ENCODE peak calls at places on chromosomes 6 and 20, in eight cellular contexts. One of them, this sample, is unnamed.

GRCh38 chr6:48777411-48777810 is 666.4 kb upstream of the PTCHD4 start:
- DNase-seq in lower leg skin: no peak
- DNase-seq in fibroblast of the aortic adventitia: no peak
- DNase-seq in AG04450: no peak
- DNase-seq in CD8-positive, alpha-beta T cell: no peak
- DNase-seq in RWPE1: no peak
- DNase-seq in psoas muscle: no peak
- DNase-seq in endodermal cell: no peak
- DNase-seq in this sample: no peak

GRCh38 chr6:139161817-139162284 is 27.0 kb downstream of the HECA start:
- DNase-seq in psoas muscle: no peak
- DNase-seq in endodermal cell: no peak
- DNase-seq in RWPE1: no peak
- DNase-seq in fibroblast of the aortic adventitia: no peak
- DNase-seq in lower leg skin: no peak
- DNase-seq in AG04450: no peak
- DNase-seq in CD8-positive, alpha-beta T cell: peak; percentile 78
- DNase-seq in this sample: no peak

GRCh38 chr6:113529191-113529590 is 328.0 kb upstream of the MARCKS start:
- DNase-seq in endodermal cell: no peak
- DNase-seq in RWPE1: peak; percentile 19
- DNase-seq in lower leg skin: no peak
- DNase-seq in psoas muscle: no peak
- DNase-seq in fibroblast of the aortic adventitia: peak; percentile 30
- DNase-seq in AG04450: no peak
- DNase-seq in CD8-positive, alpha-beta T cell: no peak
- DNase-seq in this sample: no peak

GRCh38 chr20:31440012-31440659 is at the start of gene DEFB123:
- DNase-seq in endodermal cell: peak; percentile 52
- DNase-seq in AG04450: no peak
- DNase-seq in RWPE1: no peak
- DNase-seq in psoas muscle: no peak
- DNase-seq in CD8-positive, alpha-beta T cell: no peak
- DNase-seq in fibroblast of the aortic adventitia: no peak
- DNase-seq in lower leg skin: no peak
- DNase-seq in this sample: no peak

GRCh38 chr20:44648579-44648978 is 2.9 kb downstream of the ADA start:
- DNase-seq in psoas muscle: no peak
- DNase-seq in RWPE1: no peak
- DNase-seq in AG04450: no peak
- DNase-seq in CD8-positive, alpha-beta T cell: no peak
- DNase-seq in fibroblast of the aortic adventitia: no peak
- DNase-seq in endodermal cell: peak; percentile 76
- DNase-seq in lower leg skin: no peak
- DNase-seq in this sample: no peak

GRCh38 chr6:79750806-79751205 is 119.7 kb downstream of the SH3BGRL2 start:
- DNase-seq in fibroblast of the aortic adventitia: no peak
- DNase-seq in CD8-positive, alpha-beta T cell: no peak
- DNase-seq in AG04450: no peak
- DNase-seq in psoas muscle: no peak
- DNase-seq in endodermal cell: no peak
- DNase-seq in lower leg skin: no peak
- DNase-seq in RWPE1: no peak
- DNase-seq in this sample: no peak

GRCh38 chr6:84304881-84305280 is 77.4 kb upstream of the CEP162 start:
- DNase-seq in lower leg skin: no peak
- DNase-seq in psoas muscle: no peak
- DNase-seq in RWPE1: no peak
- DNase-seq in fibroblast of the aortic adventitia: no peak
- DNase-seq in endodermal cell: no peak
- DNase-seq in AG04450: no peak
- DNase-seq in CD8-positive, alpha-beta T cell: no peak
- DNase-seq in this sample: no peak

GRCh38 chr6:67496191-67496590 is 1138.9 kb upstream of the ADGRB3 start:
- DNase-seq in AG04450: no peak
- DNase-seq in CD8-positive, alpha-beta T cell: no peak
- DNase-seq in fibroblast of the aortic adventitia: no peak
- DNase-seq in psoas muscle: no peak
- DNase-seq in lower leg skin: no peak
- DNase-seq in RWPE1: no peak
- DNase-seq in endodermal cell: no peak
- DNase-seq in this sample: no peak

GRCh38 chr6:20319520-20320357 is 81.9 kb upstream of the E2F3 start:
- DNase-seq in AG04450: no peak
- DNase-seq in lower leg skin: no peak
- DNase-seq in psoas muscle: peak; percentile 20
- DNase-seq in CD8-positive, alpha-beta T cell: peak; percentile 91
- DNase-seq in RWPE1: no peak
- DNase-seq in endodermal cell: no peak
- DNase-seq in fibroblast of the aortic adventitia: no peak
- DNase-seq in this sample: no peak

GRCh38 chr6:139973602-139974373 is 599.3 kb upstream of the CITED2 start:
- DNase-seq in psoas muscle: no peak
- DNase-seq in CD8-positive, alpha-beta T cell: no peak
- DNase-seq in fibroblast of the aortic adventitia: peak; percentile 91
- DNase-seq in AG04450: peak; percentile 65
- DNase-seq in endodermal cell: no peak
- DNase-seq in lower leg skin: no peak
- DNase-seq in RWPE1: no peak
- DNase-seq in this sample: no peak

GRCh38 chr6:106381871-106382270 is 21.4 kb downstream of the CRYBG1 start:
- DNase-seq in psoas muscle: no peak
- DNase-seq in RWPE1: peak; percentile 45
- DNase-seq in AG04450: no peak
- DNase-seq in lower leg skin: no peak
- DNase-seq in endodermal cell: no peak
- DNase-seq in fibroblast of the aortic adventitia: peak; percentile 29
- DNase-seq in CD8-positive, alpha-beta T cell: no peak
- DNase-seq in this sample: no peak

GRCh38 chr6:90415178-90415577 is 118.5 kb upstream of the BACH2 start:
- DNase-seq in lower leg skin: no peak
- DNase-seq in RWPE1: no peak
- DNase-seq in psoas muscle: no peak
- DNase-seq in AG04450: no peak
- DNase-seq in endodermal cell: peak; percentile 30
- DNase-seq in CD8-positive, alpha-beta T cell: no peak
- DNase-seq in fibroblast of the aortic adventitia: no peak
- DNase-seq in this sample: no peak

GRCh38 chr20:25470045-25470444 is 62.6 kb downstream of the GINS1 start:
- DNase-seq in lower leg skin: no peak
- DNase-seq in RWPE1: peak; percentile 50
- DNase-seq in endodermal cell: peak; percentile 89
- DNase-seq in AG04450: no peak
- DNase-seq in CD8-positive, alpha-beta T cell: peak; percentile 42
- DNase-seq in fibroblast of the aortic adventitia: peak; percentile 34
- DNase-seq in psoas muscle: no peak
- DNase-seq in this sample: no peak

GRCh38 chr6:152600022-152600421 is 37.1 kb downstream of the SYNE1 start:
- DNase-seq in endodermal cell: no peak
- DNase-seq in fibroblast of the aortic adventitia: no peak
- DNase-seq in AG04450: no peak
- DNase-seq in CD8-positive, alpha-beta T cell: no peak
- DNase-seq in lower leg skin: no peak
- DNase-seq in psoas muscle: no peak
- DNase-seq in RWPE1: no peak
- DNase-seq in this sample: no peak

DNA sequence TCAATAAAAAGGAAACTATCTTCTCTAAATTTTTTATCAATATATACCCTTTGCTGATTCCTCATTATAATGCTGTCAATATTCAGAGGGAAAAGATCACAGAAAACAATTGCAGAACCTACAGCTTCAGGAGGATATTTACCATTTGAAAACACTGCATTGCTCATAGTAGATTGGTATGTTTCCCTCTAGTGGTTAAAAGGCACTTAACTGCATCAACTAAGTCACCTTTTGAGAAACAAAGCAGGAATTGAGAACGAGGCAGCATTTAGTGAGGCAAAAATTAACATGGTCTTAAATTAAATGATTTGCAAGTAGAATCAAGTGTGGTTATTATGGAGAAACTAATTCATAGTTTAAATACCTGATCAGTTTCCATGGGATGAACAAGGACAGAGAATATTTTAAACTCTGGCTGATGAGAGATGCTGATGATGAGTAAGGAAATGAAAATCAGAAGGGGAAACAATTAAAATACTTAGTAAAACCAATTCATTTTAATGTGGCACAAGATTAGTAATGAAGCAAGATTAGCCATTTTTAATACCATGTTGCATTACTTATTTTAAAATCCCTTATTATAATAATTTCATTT is 642.1 kb downstream of the EPHA7 start:
- DNase-seq in fibroblast of the aortic adventitia: no peak
- DNase-seq in endodermal cell: no peak
- DNase-seq in psoas muscle: no peak
- DNase-seq in lower leg skin: no peak
- DNase-seq in CD8-positive, alpha-beta T cell: no peak
- DNase-seq in RWPE1: peak; percentile 20
- DNase-seq in AG04450: no peak
- DNase-seq in this sample: no peak
- TF ChIP-seq CTCF in fibroblast of the aortic adventitia: peak; percentile 21
- TF ChIP-seq CTCF in endodermal cell: peak; percentile 83
- TF ChIP-seq CTCF in psoas muscle: peak; percentile 7
- TF ChIP-seq CTCF in lower leg skin: no peak
- TF ChIP-seq CTCF in CD8-positive, alpha-beta T cell: no peak
- TF ChIP-seq CTCF in RWPE1: peak; percentile 69
- TF ChIP-seq CTCF in AG04450: peak; percentile 59
- TF ChIP-seq CTCF in this sample: peak; percentile 63

GRCh38 chr20:46545077-46545826 is 5.2 kb downstream of the OCSTAMP start:
- DNase-seq in CD8-positive, alpha-beta T cell: no peak
- DNase-seq in psoas muscle: no peak
- DNase-seq in AG04450: no peak
- DNase-seq in lower leg skin: no peak
- DNase-seq in fibroblast of the aortic adventitia: peak; percentile 15
- DNase-seq in RWPE1: no peak
- DNase-seq in endodermal cell: no peak
- DNase-seq in this sample: no peak

GRCh38 chr20:46543959-46544358 is 6.5 kb downstream of the OCSTAMP start:
- DNase-seq in AG04450: no peak
- DNase-seq in lower leg skin: no peak
- DNase-seq in RWPE1: no peak
- DNase-seq in psoas muscle: no peak
- DNase-seq in CD8-positive, alpha-beta T cell: no peak
- DNase-seq in fibroblast of the aortic adventitia: no peak
- DNase-seq in endodermal cell: no peak
- DNase-seq in this sample: no peak

GRCh38 chr20:46545827-46546138 is 4.7 kb downstream of the OCSTAMP start:
- DNase-seq in psoas muscle: no peak
- DNase-seq in CD8-positive, alpha-beta T cell: no peak
- DNase-seq in RWPE1: no peak
- DNase-seq in lower leg skin: no peak
- DNase-seq in AG04450: no peak
- DNase-seq in endodermal cell: no peak
- DNase-seq in fibroblast of the aortic adventitia: no peak
- DNase-seq in this sample: no peak

GRCh38 chr20:46543033-46543432 is 7.4 kb downstream of the OCSTAMP start:
- DNase-seq in lower leg skin: no peak
- DNase-seq in AG04450: no peak
- DNase-seq in RWPE1: no peak
- DNase-seq in endodermal cell: no peak
- DNase-seq in psoas muscle: no peak
- DNase-seq in CD8-positive, alpha-beta T cell: no peak
- DNase-seq in fibroblast of the aortic adventitia: no peak
- DNase-seq in this sample: no peak

GRCh38 chr20:46544576-46544975 is 5.9 kb downstream of the OCSTAMP start:
- DNase-seq in CD8-positive, alpha-beta T cell: no peak
- DNase-seq in psoas muscle: no peak
- DNase-seq in endodermal cell: no peak
- DNase-seq in RWPE1: no peak
- DNase-seq in lower leg skin: no peak
- DNase-seq in fibroblast of the aortic adventitia: peak; percentile 31
- DNase-seq in AG04450: no peak
- DNase-seq in this sample: no peak
- TF ChIP-seq CTCF in CD8-positive, alpha-beta T cell: no peak
- TF ChIP-seq CTCF in psoas muscle: no peak
- TF ChIP-seq CTCF in endodermal cell: no peak
- TF ChIP-seq CTCF in RWPE1: no peak
- TF ChIP-seq CTCF in lower leg skin: no peak
- TF ChIP-seq CTCF in fibroblast of the aortic adventitia: no peak
- TF ChIP-seq CTCF in AG04450: peak; percentile 8
- TF ChIP-seq CTCF in this sample: no peak

GRCh38 chr20:58828141-58828540 is 22.6 kb downstream of the GNAS-AS1 start:
- DNase-seq in psoas muscle: no peak
- DNase-seq in endodermal cell: no peak
- DNase-seq in fibroblast of the aortic adventitia: no peak
- DNase-seq in RWPE1: no peak
- DNase-seq in CD8-positive, alpha-beta T cell: no peak
- DNase-seq in AG04450: no peak
- DNase-seq in lower leg skin: no peak
- DNase-seq in this sample: no peak

GRCh38 chr20:58826271-58826670 is 24.4 kb downstream of the GNAS-AS1 start:
- DNase-seq in fibroblast of the aortic adventitia: no peak
- DNase-seq in psoas muscle: no peak
- DNase-seq in RWPE1: no peak
- DNase-seq in CD8-positive, alpha-beta T cell: no peak
- DNase-seq in AG04450: no peak
- DNase-seq in endodermal cell: no peak
- DNase-seq in lower leg skin: no peak
- DNase-seq in this sample: no peak

GRCh38 chr20:58825450-58825849 is 25.3 kb downstream of the GNAS-AS1 start:
- DNase-seq in RWPE1: no peak
- DNase-seq in endodermal cell: no peak
- DNase-seq in lower leg skin: no peak
- DNase-seq in CD8-positive, alpha-beta T cell: no peak
- DNase-seq in fibroblast of the aortic adventitia: no peak
- DNase-seq in psoas muscle: no peak
- DNase-seq in AG04450: no peak
- DNase-seq in this sample: no peak

GRCh38 chr20:58832442-58832841 is 18.3 kb downstream of the GNAS-AS1 start:
- DNase-seq in CD8-positive, alpha-beta T cell: no peak
- DNase-seq in lower leg skin: no peak
- DNase-seq in RWPE1: no peak
- DNase-seq in psoas muscle: no peak
- DNase-seq in AG04450: no peak
- DNase-seq in fibroblast of the aortic adventitia: no peak
- DNase-seq in endodermal cell: no peak
- DNase-seq in this sample: no peak

GRCh38 chr20:58829531-58829941 is 21.2 kb downstream of the GNAS-AS1 start:
- DNase-seq in fibroblast of the aortic adventitia: peak; percentile 66
- DNase-seq in lower leg skin: no peak
- DNase-seq in CD8-positive, alpha-beta T cell: no peak
- DNase-seq in AG04450: no peak
- DNase-seq in psoas muscle: no peak
- DNase-seq in RWPE1: no peak
- DNase-seq in endodermal cell: no peak
- DNase-seq in this sample: no peak
- TF ChIP-seq CTCF in fibroblast of the aortic adventitia: no peak
- TF ChIP-seq CTCF in lower leg skin: no peak
- TF ChIP-seq CTCF in CD8-positive, alpha-beta T cell: no peak
- TF ChIP-seq CTCF in AG04450: peak; percentile 12
- TF ChIP-seq CTCF in psoas muscle: no peak
- TF ChIP-seq CTCF in RWPE1: no peak
- TF ChIP-seq CTCF in endodermal cell: peak; percentile 23
- TF ChIP-seq CTCF in this sample: no peak

DNA sequence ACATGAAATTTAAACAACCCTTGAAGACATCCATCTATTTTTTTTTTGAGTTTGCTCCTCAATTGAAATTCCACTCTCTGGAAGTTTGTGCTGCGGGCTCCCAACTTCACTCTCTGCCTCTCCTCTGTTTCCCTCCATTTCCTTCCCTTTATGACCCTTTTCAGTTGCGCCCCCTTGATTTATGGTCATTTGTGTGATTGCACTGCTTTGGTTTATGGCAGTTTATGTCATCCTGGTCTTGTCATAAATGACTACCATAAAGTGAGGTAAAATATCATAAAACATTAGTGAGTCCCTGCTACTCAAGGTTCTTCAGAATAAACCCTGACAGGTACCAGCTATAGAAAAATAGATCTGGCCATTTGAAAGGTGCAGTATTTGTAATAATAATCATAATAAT is 348.3 kb upstream of the ZFP64 start:
- DNase-seq in CD8-positive, alpha-beta T cell: no peak
- DNase-seq in RWPE1: no peak
- DNase-seq in psoas muscle: no peak
- DNase-seq in AG04450: no peak
- DNase-seq in endodermal cell: no peak
- DNase-seq in lower leg skin: no peak
- DNase-seq in fibroblast of the aortic adventitia: no peak
- DNase-seq in this sample: no peak
- TF ChIP-seq CTCF in CD8-positive, alpha-beta T cell: no peak
- TF ChIP-seq CTCF in RWPE1: no peak
- TF ChIP-seq CTCF in psoas muscle: no peak
- TF ChIP-seq CTCF in AG04450: no peak
- TF ChIP-seq CTCF in endodermal cell: peak; percentile 22
- TF ChIP-seq CTCF in lower leg skin: no peak
- TF ChIP-seq CTCF in fibroblast of the aortic adventitia: no peak
- TF ChIP-seq CTCF in this sample: no peak

This sample was measured in mesothelial cell of epicardium.